ENCODE peak calls at places on chromosomes 3 and 15, in ten cellular contexts. One of them, this sample, is unnamed.

GRCh38 chr3:174882789-174883188 is 23.7 kb downstream of the NAALADL2 start:
- DNase-seq in activated T-helper 9 cell treated with anti-CD3 and anti-CD28 coated beads, Interleukin-2, amount 50 U/mL, for 16 hours: no peak
- DNase-seq in hepatic stellate cell: no peak
- DNase-seq in stimulated activated CD4-positive, alpha-beta T cell treated with anti-CD3 and anti-CD28 coated beads, Interleukin-1b, Interleukin-23, amount 100 ng/mL, for 24 hours: no peak
- DNase-seq in AML-193: no peak
- DNase-seq in activated T-cell treated with anti-CD3 and anti-CD28 coated beads, Interleukin-2, amount 50 U/mL, for 24 hours: no peak
- DNase-seq in left cardiac atrium: no peak
- DNase-seq in A549: no peak
- DNase-seq in NCI-H1436 treated with DMSO at 0.1 percent for 48 hours: no peak
- DNase-seq in SHP77: no peak
- DNase-seq in this sample: no peak

GRCh38 chr3:158104346-158105020 is 1.7 kb downstream of the SHOX2 start:
- DNase-seq in NCI-H1436 treated with DMSO at 0.1 percent for 48 hours: no peak
- DNase-seq in SHP77: no peak
- DNase-seq in left cardiac atrium: no peak
- DNase-seq in activated T-cell treated with anti-CD3 and anti-CD28 coated beads, Interleukin-2, amount 50 U/mL, for 24 hours: no peak
- DNase-seq in stimulated activated CD4-positive, alpha-beta T cell treated with anti-CD3 and anti-CD28 coated beads, Interleukin-1b, Interleukin-23, amount 100 ng/mL, for 24 hours: no peak
- DNase-seq in AML-193: no peak
- DNase-seq in hepatic stellate cell: no peak
- DNase-seq in A549: no peak
- DNase-seq in activated T-helper 9 cell treated with anti-CD3 and anti-CD28 coated beads, Interleukin-2, amount 50 U/mL, for 16 hours: no peak
- DNase-seq in this sample: no peak

GRCh38 chr15:99614749-99615288 is 49.0 kb downstream of the MEF2A start:
- DNase-seq in activated T-helper 9 cell treated with anti-CD3 and anti-CD28 coated beads, Interleukin-2, amount 50 U/mL, for 16 hours: no peak
- DNase-seq in NCI-H1436 treated with DMSO at 0.1 percent for 48 hours: no peak
- DNase-seq in stimulated activated CD4-positive, alpha-beta T cell treated with anti-CD3 and anti-CD28 coated beads, Interleukin-1b, Interleukin-23, amount 100 ng/mL, for 24 hours: no peak
- DNase-seq in activated T-cell treated with anti-CD3 and anti-CD28 coated beads, Interleukin-2, amount 50 U/mL, for 24 hours: no peak
- DNase-seq in AML-193: peak
- DNase-seq in A549: no peak
- DNase-seq in left cardiac atrium: no peak
- DNase-seq in SHP77: no peak
- DNase-seq in hepatic stellate cell: no peak
- DNase-seq in this sample: no peak

GRCh38 chr15:61818801-61819200 is 241.4 kb downstream of the VPS13C start:
- DNase-seq in A549: no peak
- DNase-seq in NCI-H1436 treated with DMSO at 0.1 percent for 48 hours: no peak
- DNase-seq in activated T-helper 9 cell treated with anti-CD3 and anti-CD28 coated beads, Interleukin-2, amount 50 U/mL, for 16 hours: no peak
- DNase-seq in activated T-cell treated with anti-CD3 and anti-CD28 coated beads, Interleukin-2, amount 50 U/mL, for 24 hours: no peak
- DNase-seq in stimulated activated CD4-positive, alpha-beta T cell treated with anti-CD3 and anti-CD28 coated beads, Interleukin-1b, Interleukin-23, amount 100 ng/mL, for 24 hours: no peak
- DNase-seq in SHP77: no peak
- DNase-seq in hepatic stellate cell: no peak
- DNase-seq in left cardiac atrium: no peak
- DNase-seq in AML-193: no peak
- DNase-seq in this sample: no peak

GRCh38 chr3:157574580-157574979 is 71.4 kb upstream of the VEPH1 start:
- DNase-seq in left cardiac atrium: no peak
- DNase-seq in activated T-cell treated with anti-CD3 and anti-CD28 coated beads, Interleukin-2, amount 50 U/mL, for 24 hours: no peak
- DNase-seq in hepatic stellate cell: no peak
- DNase-seq in AML-193: no peak
- DNase-seq in A549: no peak
- DNase-seq in SHP77: no peak
- DNase-seq in NCI-H1436 treated with DMSO at 0.1 percent for 48 hours: no peak
- DNase-seq in activated T-helper 9 cell treated with anti-CD3 and anti-CD28 coated beads, Interleukin-2, amount 50 U/mL, for 16 hours: no peak
- DNase-seq in stimulated activated CD4-positive, alpha-beta T cell treated with anti-CD3 and anti-CD28 coated beads, Interleukin-1b, Interleukin-23, amount 100 ng/mL, for 24 hours: no peak
- DNase-seq in this sample: no peak

GRCh38 chr15:65577129-65577996 is 33.6 kb downstream of the INTS14 start:
- DNase-seq in activated T-cell treated with anti-CD3 and anti-CD28 coated beads, Interleukin-2, amount 50 U/mL, for 24 hours: no peak
- DNase-seq in A549: no peak
- DNase-seq in AML-193: no peak
- DNase-seq in activated T-helper 9 cell treated with anti-CD3 and anti-CD28 coated beads, Interleukin-2, amount 50 U/mL, for 16 hours: no peak
- DNase-seq in SHP77: no peak
- DNase-seq in NCI-H1436 treated with DMSO at 0.1 percent for 48 hours: no peak
- DNase-seq in hepatic stellate cell: no peak
- DNase-seq in stimulated activated CD4-positive, alpha-beta T cell treated with anti-CD3 and anti-CD28 coated beads, Interleukin-1b, Interleukin-23, amount 100 ng/mL, for 24 hours: no peak
- DNase-seq in left cardiac atrium: no peak
- DNase-seq in this sample: no peak

GRCh38 chr3:62057339-62058047 is 315.9 kb downstream of the FEZF2 start:
- DNase-seq in stimulated activated CD4-positive, alpha-beta T cell treated with anti-CD3 and anti-CD28 coated beads, Interleukin-1b, Interleukin-23, amount 100 ng/mL, for 24 hours: no peak
- DNase-seq in activated T-helper 9 cell treated with anti-CD3 and anti-CD28 coated beads, Interleukin-2, amount 50 U/mL, for 16 hours: no peak
- DNase-seq in AML-193: no peak
- DNase-seq in SHP77: no peak
- DNase-seq in NCI-H1436 treated with DMSO at 0.1 percent for 48 hours: no peak
- DNase-seq in A549: no peak
- DNase-seq in hepatic stellate cell: no peak
- DNase-seq in activated T-cell treated with anti-CD3 and anti-CD28 coated beads, Interleukin-2, amount 50 U/mL, for 24 hours: no peak
- DNase-seq in left cardiac atrium: no peak
- DNase-seq in this sample: no peak

GRCh38 chr3:31370093-31370666 is 162.5 kb upstream of the STT3B start:
- DNase-seq in hepatic stellate cell: no peak
- DNase-seq in activated T-cell treated with anti-CD3 and anti-CD28 coated beads, Interleukin-2, amount 50 U/mL, for 24 hours: no peak
- DNase-seq in NCI-H1436 treated with DMSO at 0.1 percent for 48 hours: no peak
- DNase-seq in AML-193: no peak
- DNase-seq in stimulated activated CD4-positive, alpha-beta T cell treated with anti-CD3 and anti-CD28 coated beads, Interleukin-1b, Interleukin-23, amount 100 ng/mL, for 24 hours: no peak
- DNase-seq in A549: no peak
- DNase-seq in left cardiac atrium: no peak
- DNase-seq in activated T-helper 9 cell treated with anti-CD3 and anti-CD28 coated beads, Interleukin-2, amount 50 U/mL, for 16 hours: no peak
- DNase-seq in SHP77: no peak
- DNase-seq in this sample: no peak

GRCh38 chr15:25882466-25882865 is 19.3 kb upstream of the ATP10A start:
- DNase-seq in hepatic stellate cell: no peak
- DNase-seq in A549: no peak
- DNase-seq in left cardiac atrium: no peak
- DNase-seq in activated T-cell treated with anti-CD3 and anti-CD28 coated beads, Interleukin-2, amount 50 U/mL, for 24 hours: no peak
- DNase-seq in stimulated activated CD4-positive, alpha-beta T cell treated with anti-CD3 and anti-CD28 coated beads, Interleukin-1b, Interleukin-23, amount 100 ng/mL, for 24 hours: no peak
- DNase-seq in AML-193: no peak
- DNase-seq in SHP77: no peak
- DNase-seq in NCI-H1436 treated with DMSO at 0.1 percent for 48 hours: no peak
- DNase-seq in activated T-helper 9 cell treated with anti-CD3 and anti-CD28 coated beads, Interleukin-2, amount 50 U/mL, for 16 hours: no peak
- DNase-seq in this sample: no peak

GRCh38 chr3:167740961-167741587 is 5.6 kb downstream of the SERPINI1 start:
- DNase-seq in AML-193: peak
- DNase-seq in NCI-H1436 treated with DMSO at 0.1 percent for 48 hours: no peak
- DNase-seq in activated T-helper 9 cell treated with anti-CD3 and anti-CD28 coated beads, Interleukin-2, amount 50 U/mL, for 16 hours: no peak
- DNase-seq in activated T-cell treated with anti-CD3 and anti-CD28 coated beads, Interleukin-2, amount 50 U/mL, for 24 hours: no peak
- DNase-seq in left cardiac atrium: no peak
- DNase-seq in SHP77: peak
- DNase-seq in stimulated activated CD4-positive, alpha-beta T cell treated with anti-CD3 and anti-CD28 coated beads, Interleukin-1b, Interleukin-23, amount 100 ng/mL, for 24 hours: no peak
- DNase-seq in A549: peak
- DNase-seq in hepatic stellate cell: peak
- DNase-seq in this sample: no peak

GRCh38 chr3:132569153-132569552 is 27.9 kb upstream of the ACKR4 start:
- DNase-seq in stimulated activated CD4-positive, alpha-beta T cell treated with anti-CD3 and anti-CD28 coated beads, Interleukin-1b, Interleukin-23, amount 100 ng/mL, for 24 hours: no peak
- DNase-seq in hepatic stellate cell: no peak
- DNase-seq in SHP77: no peak
- DNase-seq in left cardiac atrium: no peak
- DNase-seq in AML-193: no peak
- DNase-seq in activated T-cell treated with anti-CD3 and anti-CD28 coated beads, Interleukin-2, amount 50 U/mL, for 24 hours: no peak
- DNase-seq in NCI-H1436 treated with DMSO at 0.1 percent for 48 hours: no peak
- DNase-seq in activated T-helper 9 cell treated with anti-CD3 and anti-CD28 coated beads, Interleukin-2, amount 50 U/mL, for 16 hours: no peak
- DNase-seq in A549: no peak
- DNase-seq in this sample: no peak

GRCh38 chr3:170179444-170179843 is 2.1 kb downstream of the PHC3 start:
- DNase-seq in hepatic stellate cell: no peak
- DNase-seq in activated T-cell treated with anti-CD3 and anti-CD28 coated beads, Interleukin-2, amount 50 U/mL, for 24 hours: no peak
- DNase-seq in AML-193: peak
- DNase-seq in SHP77: no peak
- DNase-seq in left cardiac atrium: no peak
- DNase-seq in NCI-H1436 treated with DMSO at 0.1 percent for 48 hours: no peak
- DNase-seq in stimulated activated CD4-positive, alpha-beta T cell treated with anti-CD3 and anti-CD28 coated beads, Interleukin-1b, Interleukin-23, amount 100 ng/mL, for 24 hours: no peak
- DNase-seq in A549: no peak
- DNase-seq in activated T-helper 9 cell treated with anti-CD3 and anti-CD28 coated beads, Interleukin-2, amount 50 U/mL, for 16 hours: no peak
- DNase-seq in this sample: no peak

GRCh38 chr3:150761831-150762661 is 923 bp downstream of the SIAH2 start:
- DNase-seq in activated T-cell treated with anti-CD3 and anti-CD28 coated beads, Interleukin-2, amount 50 U/mL, for 24 hours: peak
- DNase-seq in NCI-H1436 treated with DMSO at 0.1 percent for 48 hours: no peak
- DNase-seq in SHP77: peak
- DNase-seq in left cardiac atrium: peak
- DNase-seq in AML-193: peak
- DNase-seq in A549: peak
- DNase-seq in hepatic stellate cell: peak
- DNase-seq in stimulated activated CD4-positive, alpha-beta T cell treated with anti-CD3 and anti-CD28 coated beads, Interleukin-1b, Interleukin-23, amount 100 ng/mL, for 24 hours: no peak
- DNase-seq in activated T-helper 9 cell treated with anti-CD3 and anti-CD28 coated beads, Interleukin-2, amount 50 U/mL, for 16 hours: peak
- DNase-seq in this sample: peak

GRCh38 chr15:39784125-39784524 is 1.5 kb upstream of the FSIP1 start:
- DNase-seq in hepatic stellate cell: no peak
- DNase-seq in SHP77: no peak
- DNase-seq in A549: no peak
- DNase-seq in activated T-cell treated with anti-CD3 and anti-CD28 coated beads, Interleukin-2, amount 50 U/mL, for 24 hours: no peak
- DNase-seq in left cardiac atrium: no peak
- DNase-seq in NCI-H1436 treated with DMSO at 0.1 percent for 48 hours: no peak
- DNase-seq in activated T-helper 9 cell treated with anti-CD3 and anti-CD28 coated beads, Interleukin-2, amount 50 U/mL, for 16 hours: no peak
- DNase-seq in AML-193: no peak
- DNase-seq in stimulated activated CD4-positive, alpha-beta T cell treated with anti-CD3 and anti-CD28 coated beads, Interleukin-1b, Interleukin-23, amount 100 ng/mL, for 24 hours: no peak
- DNase-seq in this sample: no peak

GRCh38 chr3:52816654-52817053 is 13.8 kb downstream of the ITIH4 start:
- DNase-seq in left cardiac atrium: no peak
- DNase-seq in SHP77: no peak
- DNase-seq in hepatic stellate cell: no peak
- DNase-seq in A549: no peak
- DNase-seq in activated T-helper 9 cell treated with anti-CD3 and anti-CD28 coated beads, Interleukin-2, amount 50 U/mL, for 16 hours: no peak
- DNase-seq in NCI-H1436 treated with DMSO at 0.1 percent for 48 hours: no peak
- DNase-seq in stimulated activated CD4-positive, alpha-beta T cell treated with anti-CD3 and anti-CD28 coated beads, Interleukin-1b, Interleukin-23, amount 100 ng/mL, for 24 hours: no peak
- DNase-seq in activated T-cell treated with anti-CD3 and anti-CD28 coated beads, Interleukin-2, amount 50 U/mL, for 24 hours: no peak
- DNase-seq in AML-193: no peak
- DNase-seq in this sample: no peak

GRCh38 chr3:59968510-59968909 is 918.7 kb upstream of the CFAP20DC start:
- DNase-seq in stimulated activated CD4-positive, alpha-beta T cell treated with anti-CD3 and anti-CD28 coated beads, Interleukin-1b, Interleukin-23, amount 100 ng/mL, for 24 hours: no peak
- DNase-seq in SHP77: no peak
- DNase-seq in activated T-helper 9 cell treated with anti-CD3 and anti-CD28 coated beads, Interleukin-2, amount 50 U/mL, for 16 hours: no peak
- DNase-seq in AML-193: no peak
- DNase-seq in NCI-H1436 treated with DMSO at 0.1 percent for 48 hours: no peak
- DNase-seq in hepatic stellate cell: no peak
- DNase-seq in activated T-cell treated with anti-CD3 and anti-CD28 coated beads, Interleukin-2, amount 50 U/mL, for 24 hours: no peak
- DNase-seq in A549: no peak
- DNase-seq in left cardiac atrium: no peak
- DNase-seq in this sample: no peak